ENCODE peak calls at places on chromosomes 6 and 20, in seven cellular contexts. I, C, K, M, Q, G and B are unnamed samples.

GRCh38 chr6:152769159-152769558 is 18.6 kb downstream of the VIP start:
- DNase-seq in I (no peak), C (no peak), K (no peak), M (no peak), Q (no peak), G (no peak), B (no peak)

GRCh38 chr20:8946036-8946926 is 122.6 kb upstream of the PLCB4 start:
- DNase-seq in I (no peak), C (peak; percentile 35), K (no peak), M (no peak), Q (no peak), G (no peak), B (no peak)

GRCh38 chr6:117417851-117418250 is 7.9 kb downstream of the ROS1 start:
- DNase-seq in I (no peak), C (no peak), K (no peak), M (no peak), Q (no peak), G (no peak), B (no peak)

GRCh38 chr6:30759575-30760239 is 15.4 kb upstream of the IER3 start:
- DNase-seq in I (no peak), C (no peak), K (no peak), M (no peak), Q (no peak), G (peak; percentile 43), B (peak; percentile 75)

GRCh38 chr6:33080127-33081089 is 4.6 kb downstream of the HLA-DPB1 start:
- DNase-seq in I (no peak), C (peak; percentile 66), K (no peak), M (no peak), Q (peak; percentile 79), G (peak; percentile 78), B (no peak)

GRCh38 chr20:25346349-25346748 is 44.3 kb downstream of the ABHD12 start:
- DNase-seq in I (no peak), C (no peak), K (no peak), M (no peak), Q (no peak), G (no peak), B (no peak)

GRCh38 chr6:116369540-116370327 is 1.0 kb upstream of the DSE start:
- DNase-seq in I (no peak), C (peak; percentile 21), K (no peak), M (no peak), Q (no peak), G (peak; percentile 14), B (no peak)

GRCh38 chr6:38155576-38156204 is 336.2 kb downstream of the ZFAND3 start:
- DNase-seq in I (no peak), C (no peak), K (no peak), M (no peak), Q (no peak), G (no peak), B (no peak)

GRCh38 chr20:12762725-12763124 is 246.0 kb upstream of the SPTLC3 start:
- DNase-seq in I (no peak), C (peak; percentile 21), K (no peak), M (no peak), Q (peak; percentile 47), G (no peak), B (no peak)

GRCh38 chr6:155708100-155708499 is 252.5 kb upstream of the NOX3 start:
- DNase-seq in I (no peak), C (no peak), K (no peak), M (no peak), Q (no peak), G (no peak), B (no peak)

GRCh38 chr6:134115715-134116074 is 63.3 kb upstream of the SLC2A12 start:
- DNase-seq in I (no peak), C (no peak), K (no peak), M (no peak), Q (no peak), G (no peak), B (no peak)

GRCh38 chr20:20014659-20015058 is 2.5 kb upstream of the NAA20 start:
- DNase-seq in I (no peak), C (no peak), K (peak; percentile 46), M (no peak), Q (no peak), G (no peak), B (no peak)

GRCh38 chr20:36144336-36144735 is 10.2 kb upstream of the EPB41L1 start:
- DNase-seq in I (no peak), C (no peak), K (no peak), M (no peak), Q (no peak), G (no peak), B (no peak)

GRCh38 chr20:2658414-2659354 is 5.3 kb downstream of the IDH3B start:
- DNase-seq in I (peak; percentile 25), C (no peak), K (no peak), M (no peak), Q (no peak), G (no peak), B (no peak)